ENCODE peak calls at places on chromosomes 4 and X, in five cellular contexts. G is suprapubic skin; X is prostate gland; R is CD8-positive, alpha-beta T cell; I is neural progenitor cell. S is an unnamed sample. For H3K36me3 and H3K4me1, the result is how much of the 10 kb centered on the place peaks cover.

GRCh38 chrX:104112326-104112951 is at the start of gene ZCCHC18:
- DNase-seq in G (peak), X (peak), R (peak), I (peak), S (no peak)

GRCh38 chr4:59553063-59553738 is 1646.9 kb upstream of the ADGRL3 start:
- DNase-seq in G (no peak), X (no peak), R (no peak), I (no peak), S (no peak)

GRCh38 chr4:144740316-144740715 is 94.4 kb downstream of the HHIP start:
- DNase-seq in G (no peak), X (no peak), R (no peak), I (no peak), S (no peak)

GRCh38 chr4:157151711-157152110 is 68.8 kb upstream of the GRIA2 start:
- DNase-seq in G (no peak), X (no peak), R (no peak), I (no peak), S (no peak)

GRCh38 chr4:66911898-66912297 is 633.4 kb downstream of the CENPC start:
- DNase-seq in G (no peak), X (no peak), R (no peak), I (no peak), S (no peak)

GRCh38 chr4:9781343-9782135 is at the start of gene DRD5:
- DNase-seq in G (no peak), X (no peak), R (no peak), I (peak), S (no peak)

GRCh38 chr4:121898150-121898549 is 27.9 kb upstream of the BBS7 start:
- DNase-seq in G (no peak), X (no peak), R (peak), I (peak), S (no peak)

GRCh38 chr4:186472948-186473347 is 82.4 kb downstream of the MTNR1A start:
- DNase-seq in G (no peak), X (no peak), R (no peak), I (peak), S (no peak)

GRCh38 chr4:186201535-186202230 is 10.3 kb downstream of the CYP4V2 start:
- DNase-seq in G (no peak), X (no peak), R (peak), I (peak), S (no peak)

GRCh38 chr4:151991001-151991883 is 230.4 kb upstream of the GATB start:
- DNase-seq in G (no peak), X (no peak), R (no peak), I (no peak), S (no peak)

GRCh38 chrX:103413981-103414380 is 37.6 kb downstream of the BEX3 start:
- DNase-seq in G (no peak), X (no peak), R (no peak), I (no peak), S (no peak)

GRCh38 chr4:86898562-86898961 is 6.3 kb upstream of the C4orf36 start:
- DNase-seq in G (no peak), X (no peak), R (no peak), I (peak), S (no peak)

GRCh38 chr4:26217961-26218676 is 102.7 kb upstream of the RBPJ start:
- DNase-seq in G (no peak), X (no peak), R (no peak), I (no peak), S (no peak)

DNA sequence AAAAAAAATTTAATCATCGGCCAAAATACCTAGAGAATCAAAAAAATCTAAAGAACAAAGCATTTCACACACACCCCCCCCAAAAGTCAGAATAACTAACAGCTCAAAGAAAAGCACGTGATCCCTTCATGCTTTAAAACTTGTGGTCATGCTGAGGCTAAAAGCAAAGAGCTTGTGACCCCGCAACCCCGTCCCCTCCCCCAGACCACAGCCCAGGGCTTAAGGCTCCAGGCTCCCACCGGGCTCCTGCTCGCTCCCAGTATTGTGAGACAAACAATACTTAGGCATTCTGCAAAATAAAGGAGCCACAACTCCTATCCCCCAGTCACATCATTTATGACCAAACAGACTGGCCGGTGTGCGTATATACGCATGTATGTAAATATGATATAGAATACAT is 62.1 kb upstream of the CCDC160 start:
- DNase-seq in G (no peak), X (no peak), R (no peak), I (peak), S (no peak)
- TF ChIP-seq CTCF in G (no peak), X (no peak), R (no peak), I (no peak), S (no peak)

GRCh38 chr4:7021355-7021754 is 21.8 kb upstream of the TADA2B start:
- DNase-seq in G (no peak), X (no peak), R (no peak), I (no peak), S (no peak)
- H3K36me3 ChIP-seq in G (half or more), X (under half), R (under half), I (under half), S (half or more)

DNA sequence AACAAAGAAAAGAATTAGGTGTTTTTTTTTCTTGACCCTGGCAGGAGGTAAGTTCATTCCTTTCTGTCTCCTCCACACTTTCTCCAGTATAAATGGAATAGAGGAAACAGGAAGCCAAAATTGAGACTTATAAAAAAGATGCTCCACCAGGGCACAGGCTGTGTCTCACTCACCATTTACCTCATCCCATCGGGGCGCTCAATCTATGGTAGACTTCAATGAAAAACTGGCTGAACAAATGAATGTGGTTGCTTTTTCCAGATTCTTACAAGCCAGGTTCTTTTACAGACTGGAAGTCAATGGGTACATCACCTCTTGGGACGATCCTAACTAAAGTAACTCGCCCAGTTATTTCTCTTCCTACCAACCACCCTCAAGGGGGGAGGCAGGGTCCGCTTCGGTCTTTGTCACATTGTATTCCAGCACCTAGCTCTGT is 685 bp downstream of the COMMD8 start:
- DNase-seq in G (no peak), X (no peak), R (no peak), I (no peak), S (no peak)
- H3K4me1 ChIP-seq in G (under half), X (under half), R (under half), I (under half), S (under half)

DNA sequence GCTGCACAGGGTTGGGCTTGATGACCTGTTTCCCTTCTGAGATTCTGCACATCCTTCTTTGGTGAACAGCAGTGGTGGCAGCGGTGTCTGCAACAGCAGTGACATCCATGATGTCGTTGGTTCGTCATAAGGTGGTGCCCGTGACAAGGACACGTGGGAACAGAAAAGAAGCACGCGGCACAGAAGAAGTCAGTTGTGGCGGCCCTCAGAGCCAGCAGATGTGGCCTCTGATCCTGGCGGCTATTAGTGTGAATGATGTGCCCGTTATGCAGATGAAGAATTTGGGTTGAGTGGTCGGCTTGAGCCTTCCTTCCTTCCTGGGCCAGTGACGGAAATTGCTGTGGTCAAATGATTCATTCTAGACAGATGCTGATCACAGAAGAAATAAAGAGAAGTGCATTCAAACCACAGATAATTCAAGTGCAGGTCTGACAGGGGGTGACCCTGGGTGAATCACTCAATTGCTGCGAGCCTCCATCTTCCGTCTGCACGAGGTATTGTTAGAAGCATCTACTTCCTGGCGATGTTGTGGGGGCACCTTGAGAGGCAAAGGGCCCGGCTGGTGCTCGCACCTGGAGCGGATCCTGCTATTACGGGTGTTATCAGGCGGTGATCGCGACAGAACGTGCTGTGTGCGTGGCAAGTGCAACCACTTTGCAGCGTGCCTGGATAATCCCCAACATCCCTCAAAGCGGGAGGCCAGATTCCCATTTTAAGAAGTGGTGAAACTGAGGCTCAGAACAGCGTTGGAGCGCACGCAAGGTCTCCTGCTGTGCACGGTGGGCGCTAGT is 215.2 kb upstream of the PSAPL1 start:
- DNase-seq in G (no peak), X (no peak), R (peak), I (no peak), S (peak)
- TF ChIP-seq CTCF in G (no peak), X (no peak), R (no peak), I (no peak), S (no peak)

GRCh38 chr4:39452860-39453587 is 5.7 kb downstream of the RPL9 start:
- DNase-seq in G (no peak), X (no peak), R (no peak), I (no peak), S (no peak)

GRCh38 chr4:39452153-39452859 is 6.4 kb downstream of the RPL9 start:
- DNase-seq in G (no peak), X (no peak), R (no peak), I (no peak), S (no peak)

GRCh38 chr4:39453738-39454137 is 5.0 kb downstream of the RPL9 start:
- DNase-seq in G (no peak), X (no peak), R (no peak), I (no peak), S (no peak)

GRCh38 chr4:39456946-39457763 is 1.6 kb downstream of the RPL9 start:
- DNase-seq in G (no peak), X (no peak), R (no peak), I (no peak), S (no peak)

DNA sequence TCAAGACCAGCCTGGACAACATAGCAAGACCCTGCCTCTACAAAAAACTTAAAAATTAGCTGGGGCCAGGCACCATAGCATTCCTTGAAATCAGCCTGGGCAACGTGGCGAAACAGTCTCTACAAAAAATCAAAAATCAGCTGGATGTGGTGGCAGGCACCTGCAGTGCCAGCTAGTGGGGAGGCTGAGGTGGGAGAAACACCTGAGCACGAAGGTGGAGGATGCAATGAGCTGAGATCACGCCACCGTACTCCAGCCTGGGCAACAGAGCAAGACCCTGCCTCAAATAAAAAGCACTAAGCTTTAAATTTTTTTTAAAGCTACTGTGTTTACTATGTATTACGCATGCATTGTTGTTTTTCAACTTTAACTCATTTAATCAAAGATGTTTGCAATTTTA is 3.2 kb downstream of the RPL9 start:
- DNase-seq in G (no peak), X (no peak), R (no peak), I (no peak), S (no peak)
- H3K36me3 ChIP-seq in G (half or more), X (under half), R (under half), I (under half), S (half or more)

GRCh38 chrX:19789376-19789775 is 98.0 kb downstream of the SH3KBP1 start:
- DNase-seq in G (no peak), X (no peak), R (no peak), I (no peak), S (no peak)
- H3K4me1 ChIP-seq in G (under half), X (under half), R (half or more), I (under half), S (under half)

S was measured in RWPE2.